ENCODE peak calls at places on chromosome X, in ten cellular contexts. C is stimulated activated CD8-positive, alpha-beta memory T cell treated with anti-CD3 and anti-CD28 coated beads, Interleukin-4, amount 100 ng/mL, for 1 hour; W is H7; M is NCI-H1105 treated with DMSO at 0.1 percent for 48 hours; D is mesendoderm; L is fibroblast of lung; T is hippocampal formation; G is activated T-helper 1 cell treated with anti-CD3 and anti-CD28 coated beads, Interleukin-2, amount 50 U/mL, for 16 hours; P is amniotic stem cell; K is cerebellum. S is an unnamed sample.

GRCh38 chrX:9595131-9595530 is 130.3 kb downstream of the TBL1X start:
- DNase-seq in L (peak), W (peak), C (no peak), T (no peak), G (no peak), P (no peak), K (no peak), D (peak), M (no peak), S (no peak)

GRCh38 chrX:13898084-13898483 is 81.2 kb upstream of the GPM6B start:
- DNase-seq in D (peak), K (no peak), C (no peak), G (no peak), L (no peak), T (no peak), W (no peak), M (no peak), P (no peak), S (no peak)

GRCh38 chrX:38124000-38124399 is 96.7 kb downstream of the SRPX start:
- DNase-seq in M (no peak), T (no peak), P (no peak), D (no peak), G (no peak), W (no peak), C (no peak), L (no peak), K (no peak), S (no peak)

GRCh38 chrX:84189125-84189524 is 1.1 kb upstream of the RPS6KA6 start:
- DNase-seq in M (no peak), K (no peak), D (peak), W (no peak), G (no peak), L (no peak), C (no peak), P (no peak), T (no peak), S (no peak)

GRCh38 chrX:22634081-22634480 is 361.4 kb downstream of the CBLL2 start:
- DNase-seq in M (no peak), K (no peak), D (no peak), G (no peak), P (peak), C (no peak), W (no peak), L (peak), T (no peak), S (no peak)

GRCh38 chrX:117607571-117607970 is 509.0 kb downstream of the KLHL13 start:
- DNase-seq in D (no peak), C (no peak), M (no peak), P (no peak), T (no peak), K (no peak), W (no peak), G (no peak), L (no peak), S (no peak)

GRCh38 chrX:809081-809480 is 178.5 kb downstream of the SHOX start:
- DNase-seq in K (no peak), G (no peak), W (no peak), C (no peak), L (no peak), M (no peak), D (no peak), T (no peak), P (no peak), S (no peak)

GRCh38 chrX:47185241-47185640 is 8.4 kb upstream of the UBA1 start:
- DNase-seq in M (no peak), D (no peak), L (no peak), C (no peak), K (no peak), P (no peak), T (no peak), W (no peak), G (no peak), S (no peak)

GRCh38 chrX:39836802-39837420 is 260.8 kb downstream of the BCOR start:
- DNase-seq in C (no peak), M (peak), D (no peak), P (no peak), T (no peak), G (no peak), W (no peak), K (no peak), L (no peak), S (no peak)

GRCh38 chrX:45202171-45202570 is 1.5 kb upstream of the DIPK2B start:
- DNase-seq in W (no peak), P (no peak), C (no peak), D (no peak), T (no peak), K (no peak), L (no peak), G (no peak), M (no peak), S (no peak)

GRCh38 chrX:11109968-11110367 is 1.2 kb upstream of the HCCS start:
- DNase-seq in M (no peak), W (no peak), D (no peak), T (no peak), G (no peak), L (no peak), P (no peak), K (no peak), C (no peak), S (no peak)

GRCh38 chrX:24034485-24034884 is 7.5 kb upstream of the KLHL15 start:
- DNase-seq in K (no peak), L (no peak), G (no peak), T (no peak), M (no peak), C (no peak), D (no peak), W (no peak), P (no peak), S (no peak)

GRCh38 chrX:108947205-108947604 is 210.8 kb upstream of the IRS4 start:
- DNase-seq in M (no peak), T (no peak), L (no peak), P (no peak), D (peak), W (no peak), G (no peak), K (no peak), C (no peak), S (no peak)

GRCh38 chrX:15056044-15056443 is 182.8 kb downstream of the MOSPD2 start:
- DNase-seq in M (no peak), D (no peak), C (no peak), G (no peak), W (no peak), L (no peak), T (no peak), P (no peak), K (no peak), S (no peak)

GRCh38 chrX:15269618-15270521 is at the start of gene ASB9:
- DNase-seq in P (peak), K (no peak), C (no peak), W (peak), G (no peak), T (no peak), L (peak), D (peak), M (no peak), S (no peak)

GRCh38 chrX:41827886-41828285 is 95.5 kb downstream of the CASK start:
- DNase-seq in T (no peak), G (no peak), C (no peak), L (peak), K (no peak), D (peak), P (no peak), W (no peak), M (no peak), S (no peak)

GRCh38 chrX:131709553-131709952 is 165.7 kb downstream of the OR13H1 start:
- DNase-seq in D (no peak), G (no peak), P (no peak), T (no peak), W (no peak), C (no peak), M (no peak), L (no peak), K (no peak), S (no peak)

GRCh38 chrX:107470971-107471370 is 21.5 kb downstream of the FRMPD3 start:
- DNase-seq in M (no peak), W (peak), C (no peak), G (no peak), P (no peak), K (no peak), T (no peak), D (no peak), L (no peak), S (no peak)

GRCh38 chrX:118730500-118731247 is 3.3 kb downstream of the IL13RA1 start:
- DNase-seq in K (no peak), L (peak), D (peak), T (no peak), W (peak), P (no peak), C (no peak), M (no peak), G (no peak), S (no peak)